ENCODE peak calls at places on chromosomes 2 and 18, in ten cellular contexts. L, R, Y, E, M, C, N, S, F and I are unnamed samples.

GRCh38 chr2:199932312-199932855 is 21.3 kb downstream of the C2orf69 start:
- DNase-seq in F (no peak), M (no peak), N (no peak), L (no peak), Y (no peak), R (no peak), C (no peak), S (peak), E (no peak), I (no peak)

GRCh38 chr18:58097127-58097906 is 53.3 kb downstream of the NEDD4L start:
- DNase-seq in S (no peak), R (no peak), N (no peak), C (peak), L (no peak), Y (no peak), M (no peak), F (no peak), E (no peak), I (no peak)

GRCh38 chr2:28165087-28165652 is 227.5 kb upstream of the FOSL2 start:
- DNase-seq in L (no peak), C (no peak), R (no peak), N (no peak), S (no peak), M (no peak), Y (no peak), E (no peak), F (no peak), I (no peak)

GRCh38 chr2:86695053-86695691 is 24.9 kb upstream of the RMND5A start:
- DNase-seq in Y (no peak), N (no peak), S (no peak), M (no peak), C (peak), R (no peak), F (no peak), L (no peak), E (no peak), I (no peak)

GRCh38 chr18:48263421-48263820 is 145.8 kb downstream of the ZBTB7C start:
- DNase-seq in S (no peak), F (no peak), L (no peak), Y (no peak), R (no peak), M (no peak), C (no peak), N (no peak), E (no peak), I (no peak)

GRCh38 chr2:10614940-10615339 is 74.8 kb downstream of the NOL10 start:
- DNase-seq in L (no peak), C (no peak), F (no peak), Y (no peak), N (no peak), S (no peak), E (no peak), R (no peak), M (no peak), I (no peak)

GRCh38 chr2:201795608-201796477 is 10.5 kb upstream of the CDK15 start:
- DNase-seq in M (no peak), C (no peak), E (no peak), Y (no peak), L (no peak), N (peak), R (peak), F (no peak), S (no peak), I (no peak)

GRCh38 chr2:15049096-15049993 is 416.8 kb downstream of the LRATD1 start:
- DNase-seq in C (no peak), N (no peak), M (no peak), Y (no peak), L (no peak), R (no peak), E (no peak), S (no peak), F (no peak), I (no peak)

GRCh38 chr18:27447930-27448329 is 262.8 kb upstream of the CHST9 start:
- DNase-seq in E (no peak), R (no peak), C (no peak), M (no peak), F (no peak), S (no peak), N (no peak), L (no peak), Y (no peak), I (no peak)

GRCh38 chr18:62877448-62878221 is 162.3 kb downstream of the PHLPP1 start:
- DNase-seq in M (no peak), L (no peak), Y (no peak), R (no peak), N (peak), E (no peak), C (no peak), F (no peak), S (no peak), I (no peak)

GRCh38 chr18:13573750-13574149 is 152.6 kb downstream of the FAM210A start:
- DNase-seq in Y (no peak), S (no peak), F (no peak), C (no peak), N (no peak), L (no peak), M (no peak), E (no peak), R (no peak), I (no peak)

GRCh38 chr2:49901202-49901865 is 747.0 kb upstream of the FSHR start:
- DNase-seq in F (no peak), M (no peak), C (no peak), R (no peak), E (no peak), N (no peak), Y (no peak), L (no peak), S (no peak), I (no peak)

GRCh38 chr2:226791487-226792081 is 8.0 kb downstream of the IRS1 start:
- DNase-seq in S (peak), R (peak), Y (peak), C (peak), M (peak), L (peak), E (peak), F (peak), N (peak), I (peak)